ENCODE peak calls at places on chromosomes 3 and 15, in five cellular contexts. One of them, this sample, is unnamed.

GRCh38 chr15:53837263-53837662 is 77.8 kb upstream of the WDR72 start:
- DNase-seq in GM23248: no peak
- DNase-seq in fibroblast of pulmonary artery: no peak
- DNase-seq in NCI-H1092: peak
- DNase-seq in Kasumi-1: no peak
- DNase-seq in this sample: peak

GRCh38 chr3:150433347-150433746 is 25.2 kb downstream of the TSC22D2 start:
- DNase-seq in GM23248: no peak
- DNase-seq in fibroblast of pulmonary artery: no peak
- DNase-seq in Kasumi-1: no peak
- DNase-seq in NCI-H1092: no peak
- DNase-seq in this sample: no peak

GRCh38 chr15:78644979-78645378 is 4.0 kb upstream of the CHRNB4 start:
- DNase-seq in GM23248: no peak
- DNase-seq in Kasumi-1: no peak
- DNase-seq in NCI-H1092: no peak
- DNase-seq in fibroblast of pulmonary artery: no peak
- DNase-seq in this sample: no peak

GRCh38 chr3:12870942-12871341 is 29.6 kb upstream of the RPL32 start:
- DNase-seq in NCI-H1092: no peak
- DNase-seq in Kasumi-1: no peak
- DNase-seq in GM23248: peak
- DNase-seq in fibroblast of pulmonary artery: no peak
- DNase-seq in this sample: no peak

GRCh38 chr3:51819709-51820406 is 40.8 kb upstream of the IQCF6 start:
- DNase-seq in GM23248: peak
- DNase-seq in fibroblast of pulmonary artery: no peak
- DNase-seq in Kasumi-1: no peak
- DNase-seq in NCI-H1092: no peak
- DNase-seq in this sample: no peak

GRCh38 chr15:22735781-22736180 is 50.7 kb upstream of the NIPA1 start:
- DNase-seq in Kasumi-1: no peak
- DNase-seq in fibroblast of pulmonary artery: peak
- DNase-seq in NCI-H1092: no peak
- DNase-seq in GM23248: peak
- DNase-seq in this sample: no peak

GRCh38 chr3:46693897-46694235 is 387 bp upstream of the ALS2CL start:
- DNase-seq in Kasumi-1: no peak
- DNase-seq in NCI-H1092: no peak
- DNase-seq in fibroblast of pulmonary artery: no peak
- DNase-seq in GM23248: peak
- DNase-seq in this sample: no peak

GRCh38 chr15:82979726-82980125 is 6.3 kb upstream of the RAMAC start:
- DNase-seq in GM23248: no peak
- DNase-seq in NCI-H1092: no peak
- DNase-seq in fibroblast of pulmonary artery: no peak
- DNase-seq in Kasumi-1: no peak
- DNase-seq in this sample: no peak

GRCh38 chr15:48566669-48567068 is 78.8 kb downstream of the FBN1 start:
- DNase-seq in NCI-H1092: no peak
- DNase-seq in fibroblast of pulmonary artery: peak
- DNase-seq in GM23248: no peak
- DNase-seq in Kasumi-1: no peak
- DNase-seq in this sample: no peak

GRCh38 chr3:177574232-177574856 is 377.1 kb upstream of the TBL1XR1 start:
- DNase-seq in Kasumi-1: no peak
- DNase-seq in GM23248: peak
- DNase-seq in fibroblast of pulmonary artery: peak
- DNase-seq in NCI-H1092: no peak
- DNase-seq in this sample: no peak

GRCh38 chr3:52128118-52128683 is 26.0 kb downstream of the POC1A start:
- DNase-seq in Kasumi-1: peak
- DNase-seq in fibroblast of pulmonary artery: peak
- DNase-seq in NCI-H1092: no peak
- DNase-seq in GM23248: peak
- DNase-seq in this sample: no peak

This sample was measured in NCI-H524 treated with DMSO at 0.1 percent for 48 hours.